ENCODE peak calls at places on chromosomes 1 and 21, in ten cellular contexts. N is pancreas; R is left cardiac atrium; P is NCI-H1092; Q is NAMALWA; G is EL; D is NCI-H2081; S is stimulated activated CD8-positive, alpha-beta memory T cell treated with anti-CD3 and anti-CD28 coated beads, Interleukin-15, amount 100 ng/mL, for 48 hours; C is GOT3; A is GM23338. J is an unnamed sample.

GRCh38 chr1:33241866-33242265 is 14.4 kb upstream of the ZNF362 start:
- DNase-seq in N (no peak), R (no peak), P (no peak), Q (no peak), G (peak), D (no peak), S (no peak), C (no peak), A (no peak), J (no peak)

GRCh38 chr1:108960719-108961118 is 2.6 kb downstream of the CLCC1 start:
- DNase-seq in N (no peak), R (no peak), P (no peak), Q (no peak), G (no peak), D (no peak), S (no peak), C (no peak), A (no peak), J (no peak)

GRCh38 chr1:201348211-201348566 is 29.3 kb downstream of the TNNT2 start:
- DNase-seq in N (no peak), R (peak), P (peak), Q (peak), G (peak), D (peak), S (peak), C (no peak), A (peak), J (peak)

GRCh38 chr1:41580021-41580420 is 95.5 kb upstream of the EDN2 start:
- DNase-seq in N (no peak), R (no peak), P (no peak), Q (no peak), G (no peak), D (no peak), S (no peak), C (no peak), A (no peak), J (no peak)

GRCh38 chr1:37663426-37664000 is 28.8 kb upstream of the CDCA8 start:
- DNase-seq in N (no peak), R (no peak), P (no peak), Q (no peak), G (no peak), D (no peak), S (no peak), C (no peak), A (no peak), J (no peak)

GRCh38 chr1:3774503-3775247 is 2.1 kb downstream of the SMIM1 start:
- DNase-seq in N (no peak), R (no peak), P (no peak), Q (no peak), G (no peak), D (no peak), S (no peak), C (no peak), A (no peak), J (peak)

GRCh38 chr1:244160455-244161020 is 109.5 kb downstream of the ZBTB18 start:
- DNase-seq in N (no peak), R (no peak), P (no peak), Q (no peak), G (no peak), D (no peak), S (no peak), C (peak), A (no peak), J (peak)

GRCh38 chr1:156048663-156049258 is 4.8 kb downstream of the UBQLN4 start:
- DNase-seq in N (no peak), R (no peak), P (no peak), Q (no peak), G (no peak), D (no peak), S (no peak), C (no peak), A (no peak), J (no peak)

GRCh38 chr21:38244407-38244787 is 12.4 kb upstream of the KCNJ15 start:
- DNase-seq in N (no peak), R (no peak), P (no peak), Q (no peak), G (no peak), D (no peak), S (no peak), C (no peak), A (no peak), J (no peak)

J was measured in fibroblast of pulmonary artery.